ENCODE peak calls at places on chromosomes 16 and 17, in nine cellular contexts. One of them, this sample, is unnamed.
A peak's percentile ranks its signal among the peaks of the same experiment; 100 is the strongest.

GRCh38 chr16:49464093-49464492 is 90.5 kb downstream of the C16orf78 start:
- DNase-seq in RWPE1: no peak
- DNase-seq in kidney epithelial cell: no peak
- DNase-seq in progenitor cell of endocrine pancreas: no peak
- DNase-seq in AG09309: no peak
- DNase-seq in A549: no peak
- DNase-seq in transverse colon: no peak
- DNase-seq in CD8-positive, alpha-beta T cell: no peak
- DNase-seq in body of pancreas: no peak
- DNase-seq in this sample: no peak

GRCh38 chr17:2564876-2565275 is 28.6 kb upstream of the PAFAH1B1 start:
- DNase-seq in RWPE1: peak; percentile 77
- DNase-seq in body of pancreas: peak; percentile 19
- DNase-seq in progenitor cell of endocrine pancreas: no peak
- DNase-seq in AG09309: no peak
- DNase-seq in kidney epithelial cell: peak; percentile 26
- DNase-seq in transverse colon: peak; percentile 23
- DNase-seq in CD8-positive, alpha-beta T cell: no peak
- DNase-seq in A549: no peak
- DNase-seq in this sample: no peak

GRCh38 chr17:49260011-49260921 is 29.7 kb upstream of the PHOSPHO1 start:
- DNase-seq in RWPE1: peak; percentile 59
- DNase-seq in transverse colon: peak; percentile 52
- DNase-seq in AG09309: peak; percentile 61
- DNase-seq in kidney epithelial cell: peak; percentile 49
- DNase-seq in progenitor cell of endocrine pancreas: peak; percentile 13
- DNase-seq in CD8-positive, alpha-beta T cell: peak; percentile 51
- DNase-seq in body of pancreas: peak; percentile 62
- DNase-seq in A549: peak; percentile 85
- DNase-seq in this sample: peak; percentile 53

GRCh38 chr16:984106-984505 is 2.5 kb downstream of the SOX8 start:
- DNase-seq in progenitor cell of endocrine pancreas: no peak
- DNase-seq in RWPE1: no peak
- DNase-seq in CD8-positive, alpha-beta T cell: no peak
- DNase-seq in body of pancreas: no peak
- DNase-seq in transverse colon: no peak
- DNase-seq in A549: no peak
- DNase-seq in AG09309: no peak
- DNase-seq in kidney epithelial cell: no peak
- DNase-seq in this sample: no peak

GRCh38 chr17:42687707-42688275 is 5.5 kb downstream of the CNTNAP1 start:
- DNase-seq in kidney epithelial cell: no peak
- DNase-seq in A549: no peak
- DNase-seq in RWPE1: no peak
- DNase-seq in body of pancreas: no peak
- DNase-seq in CD8-positive, alpha-beta T cell: no peak
- DNase-seq in transverse colon: no peak
- DNase-seq in progenitor cell of endocrine pancreas: no peak
- DNase-seq in AG09309: no peak
- DNase-seq in this sample: no peak

GRCh38 chr16:87959391-87959968 is 8.2 kb downstream of the BANP start:
- DNase-seq in progenitor cell of endocrine pancreas: no peak
- DNase-seq in AG09309: no peak
- DNase-seq in kidney epithelial cell: no peak
- DNase-seq in CD8-positive, alpha-beta T cell: no peak
- DNase-seq in RWPE1: no peak
- DNase-seq in A549: no peak
- DNase-seq in body of pancreas: no peak
- DNase-seq in transverse colon: no peak
- DNase-seq in this sample: no peak

GRCh38 chr17:66833201-66833600 is 1.7 kb upstream of the CACNG5 start:
- DNase-seq in A549: no peak
- DNase-seq in body of pancreas: no peak
- DNase-seq in kidney epithelial cell: no peak
- DNase-seq in CD8-positive, alpha-beta T cell: no peak
- DNase-seq in progenitor cell of endocrine pancreas: no peak
- DNase-seq in RWPE1: no peak
- DNase-seq in AG09309: no peak
- DNase-seq in transverse colon: no peak
- DNase-seq in this sample: no peak

GRCh38 chr16:2016407-2016922 is 3.1 kb upstream of the NPW start:
- DNase-seq in body of pancreas: no peak
- DNase-seq in transverse colon: no peak
- DNase-seq in progenitor cell of endocrine pancreas: no peak
- DNase-seq in RWPE1: no peak
- DNase-seq in kidney epithelial cell: no peak
- DNase-seq in AG09309: no peak
- DNase-seq in CD8-positive, alpha-beta T cell: no peak
- DNase-seq in A549: no peak
- DNase-seq in this sample: no peak

GRCh38 chr17:49646391-49647255 is 31.3 kb downstream of the SPOP start:
- DNase-seq in AG09309: no peak
- DNase-seq in kidney epithelial cell: peak; percentile 59
- DNase-seq in body of pancreas: peak; percentile 10
- DNase-seq in transverse colon: peak; percentile 24
- DNase-seq in progenitor cell of endocrine pancreas: no peak
- DNase-seq in A549: no peak
- DNase-seq in RWPE1: peak; percentile 77
- DNase-seq in CD8-positive, alpha-beta T cell: no peak
- DNase-seq in this sample: no peak

GRCh38 chr17:78780335-78780734 is 1.7 kb downstream of the CYTH1 start:
- DNase-seq in AG09309: no peak
- DNase-seq in kidney epithelial cell: no peak
- DNase-seq in CD8-positive, alpha-beta T cell: no peak
- DNase-seq in A549: no peak
- DNase-seq in transverse colon: no peak
- DNase-seq in body of pancreas: no peak
- DNase-seq in progenitor cell of endocrine pancreas: no peak
- DNase-seq in RWPE1: no peak
- DNase-seq in this sample: no peak

GRCh38 chr17:11264183-11264871 is 23.3 kb downstream of the SHISA6 start:
- DNase-seq in body of pancreas: no peak
- DNase-seq in progenitor cell of endocrine pancreas: no peak
- DNase-seq in RWPE1: no peak
- DNase-seq in transverse colon: no peak
- DNase-seq in kidney epithelial cell: no peak
- DNase-seq in A549: peak; percentile 15
- DNase-seq in CD8-positive, alpha-beta T cell: no peak
- DNase-seq in AG09309: no peak
- DNase-seq in this sample: no peak

GRCh38 chr16:3595110-3595486 is 16.3 kb downstream of the SLX4 start:
- DNase-seq in A549: no peak
- DNase-seq in progenitor cell of endocrine pancreas: no peak
- DNase-seq in body of pancreas: no peak
- DNase-seq in RWPE1: no peak
- DNase-seq in AG09309: no peak
- DNase-seq in CD8-positive, alpha-beta T cell: no peak
- DNase-seq in kidney epithelial cell: no peak
- DNase-seq in transverse colon: no peak
- DNase-seq in this sample: no peak

GRCh38 chr17:7882068-7882467 is 6.5 kb upstream of the CHD3 start:
- DNase-seq in kidney epithelial cell: no peak
- DNase-seq in progenitor cell of endocrine pancreas: no peak
- DNase-seq in AG09309: no peak
- DNase-seq in body of pancreas: no peak
- DNase-seq in transverse colon: no peak
- DNase-seq in A549: no peak
- DNase-seq in RWPE1: no peak
- DNase-seq in CD8-positive, alpha-beta T cell: no peak
- DNase-seq in this sample: no peak

GRCh38 chr16:526181-527014 is 1.1 kb upstream of the CAPN15 start:
- DNase-seq in RWPE1: no peak
- DNase-seq in body of pancreas: peak; percentile 75
- DNase-seq in A549: no peak
- DNase-seq in AG09309: no peak
- DNase-seq in progenitor cell of endocrine pancreas: peak; percentile 35
- DNase-seq in CD8-positive, alpha-beta T cell: no peak
- DNase-seq in kidney epithelial cell: no peak
- DNase-seq in transverse colon: peak; percentile 43
- DNase-seq in this sample: no peak

GRCh38 chr16:53220585-53220984 is 165.8 kb downstream of the CHD9 start:
- DNase-seq in progenitor cell of endocrine pancreas: no peak
- DNase-seq in AG09309: peak; percentile 27
- DNase-seq in RWPE1: no peak
- DNase-seq in CD8-positive, alpha-beta T cell: no peak
- DNase-seq in kidney epithelial cell: no peak
- DNase-seq in A549: no peak
- DNase-seq in body of pancreas: no peak
- DNase-seq in transverse colon: no peak
- DNase-seq in this sample: no peak

GRCh38 chr17:79180358-79181005 is 105.9 kb downstream of the ENGASE start:
- DNase-seq in body of pancreas: no peak
- DNase-seq in kidney epithelial cell: no peak
- DNase-seq in transverse colon: no peak
- DNase-seq in progenitor cell of endocrine pancreas: no peak
- DNase-seq in CD8-positive, alpha-beta T cell: no peak
- DNase-seq in RWPE1: no peak
- DNase-seq in AG09309: no peak
- DNase-seq in A549: no peak
- DNase-seq in this sample: no peak

GRCh38 chr17:13749566-13750235 is 148.0 kb upstream of the HS3ST3A1 start:
- DNase-seq in kidney epithelial cell: no peak
- DNase-seq in AG09309: no peak
- DNase-seq in A549: no peak
- DNase-seq in body of pancreas: no peak
- DNase-seq in CD8-positive, alpha-beta T cell: no peak
- DNase-seq in transverse colon: no peak
- DNase-seq in RWPE1: no peak
- DNase-seq in progenitor cell of endocrine pancreas: no peak
- DNase-seq in this sample: no peak

GRCh38 chr16:53829186-53829747 is 125.3 kb downstream of the FTO start:
- DNase-seq in CD8-positive, alpha-beta T cell: no peak
- DNase-seq in AG09309: no peak
- DNase-seq in transverse colon: no peak
- DNase-seq in A549: no peak
- DNase-seq in body of pancreas: no peak
- DNase-seq in kidney epithelial cell: no peak
- DNase-seq in progenitor cell of endocrine pancreas: no peak
- DNase-seq in RWPE1: no peak
- DNase-seq in this sample: no peak

GRCh38 chr16:49020436-49020835 is 261.2 kb downstream of the CBLN1 start:
- DNase-seq in progenitor cell of endocrine pancreas: no peak
- DNase-seq in RWPE1: no peak
- DNase-seq in body of pancreas: no peak
- DNase-seq in CD8-positive, alpha-beta T cell: no peak
- DNase-seq in AG09309: no peak
- DNase-seq in A549: no peak
- DNase-seq in transverse colon: no peak
- DNase-seq in kidney epithelial cell: no peak
- DNase-seq in this sample: no peak

GRCh38 chr16:76226011-76226410 is 51.2 kb upstream of the CNTNAP4 start:
- DNase-seq in progenitor cell of endocrine pancreas: no peak
- DNase-seq in A549: no peak
- DNase-seq in RWPE1: no peak
- DNase-seq in AG09309: no peak
- DNase-seq in transverse colon: no peak
- DNase-seq in CD8-positive, alpha-beta T cell: no peak
- DNase-seq in body of pancreas: no peak
- DNase-seq in kidney epithelial cell: no peak
- DNase-seq in this sample: no peak

GRCh38 chr16:73161977-73162376 is 114.0 kb upstream of the ZFHX3 start:
- DNase-seq in transverse colon: no peak
- DNase-seq in RWPE1: no peak
- DNase-seq in progenitor cell of endocrine pancreas: no peak
- DNase-seq in kidney epithelial cell: no peak
- DNase-seq in AG09309: no peak
- DNase-seq in body of pancreas: no peak
- DNase-seq in A549: no peak
- DNase-seq in CD8-positive, alpha-beta T cell: no peak
- DNase-seq in this sample: no peak

GRCh38 chr17:57004944-57005579 is 27.1 kb downstream of the SCPEP1 start:
- DNase-seq in body of pancreas: no peak
- DNase-seq in progenitor cell of endocrine pancreas: no peak
- DNase-seq in CD8-positive, alpha-beta T cell: no peak
- DNase-seq in AG09309: no peak
- DNase-seq in A549: peak; percentile 31
- DNase-seq in transverse colon: peak; percentile 35
- DNase-seq in kidney epithelial cell: no peak
- DNase-seq in RWPE1: no peak
- DNase-seq in this sample: no peak
- TF ChIP-seq CTCF in body of pancreas: peak; percentile 14
- TF ChIP-seq CTCF in progenitor cell of endocrine pancreas: peak; percentile 36
- TF ChIP-seq CTCF in CD8-positive, alpha-beta T cell: no peak
- TF ChIP-seq CTCF in AG09309: peak; percentile 2
- TF ChIP-seq CTCF in A549: peak; percentile 28
- TF ChIP-seq CTCF in transverse colon: peak; percentile 50
- TF ChIP-seq CTCF in kidney epithelial cell: no peak
- TF ChIP-seq CTCF in RWPE1: peak; percentile 18
- TF ChIP-seq CTCF in this sample: no peak

GRCh38 chr16:4814542-4815173 is 12.2 kb upstream of the ROGDI start:
- DNase-seq in CD8-positive, alpha-beta T cell: no peak
- DNase-seq in AG09309: no peak
- DNase-seq in transverse colon: no peak
- DNase-seq in RWPE1: no peak
- DNase-seq in A549: no peak
- DNase-seq in kidney epithelial cell: no peak
- DNase-seq in progenitor cell of endocrine pancreas: no peak
- DNase-seq in body of pancreas: no peak
- DNase-seq in this sample: no peak
- TF ChIP-seq CTCF in CD8-positive, alpha-beta T cell: no peak
- TF ChIP-seq CTCF in AG09309: no peak
- TF ChIP-seq CTCF in transverse colon: no peak
- TF ChIP-seq CTCF in RWPE1: no peak
- TF ChIP-seq CTCF in A549: no peak
- TF ChIP-seq CTCF in kidney epithelial cell: no peak
- TF ChIP-seq CTCF in progenitor cell of endocrine pancreas: no peak
- TF ChIP-seq CTCF in body of pancreas: no peak
- TF ChIP-seq CTCF in this sample: no peak

GRCh38 chr17:36534881-36535668 is at the start of gene PIGW:
- DNase-seq in A549: peak; percentile 91
- DNase-seq in body of pancreas: peak; percentile 90
- DNase-seq in transverse colon: peak; percentile 93
- DNase-seq in RWPE1: peak; percentile 91
- DNase-seq in progenitor cell of endocrine pancreas: peak; percentile 77
- DNase-seq in AG09309: peak; percentile 25
- DNase-seq in kidney epithelial cell: peak; percentile 63
- DNase-seq in CD8-positive, alpha-beta T cell: peak; percentile 84
- DNase-seq in this sample: peak; percentile 88
- TF ChIP-seq CTCF in A549: no peak
- TF ChIP-seq CTCF in body of pancreas: no peak
- TF ChIP-seq CTCF in transverse colon: no peak
- TF ChIP-seq CTCF in RWPE1: no peak
- TF ChIP-seq CTCF in progenitor cell of endocrine pancreas: no peak
- TF ChIP-seq CTCF in AG09309: no peak
- TF ChIP-seq CTCF in kidney epithelial cell: no peak
- TF ChIP-seq CTCF in CD8-positive, alpha-beta T cell: no peak
- TF ChIP-seq CTCF in this sample: no peak

DNA sequence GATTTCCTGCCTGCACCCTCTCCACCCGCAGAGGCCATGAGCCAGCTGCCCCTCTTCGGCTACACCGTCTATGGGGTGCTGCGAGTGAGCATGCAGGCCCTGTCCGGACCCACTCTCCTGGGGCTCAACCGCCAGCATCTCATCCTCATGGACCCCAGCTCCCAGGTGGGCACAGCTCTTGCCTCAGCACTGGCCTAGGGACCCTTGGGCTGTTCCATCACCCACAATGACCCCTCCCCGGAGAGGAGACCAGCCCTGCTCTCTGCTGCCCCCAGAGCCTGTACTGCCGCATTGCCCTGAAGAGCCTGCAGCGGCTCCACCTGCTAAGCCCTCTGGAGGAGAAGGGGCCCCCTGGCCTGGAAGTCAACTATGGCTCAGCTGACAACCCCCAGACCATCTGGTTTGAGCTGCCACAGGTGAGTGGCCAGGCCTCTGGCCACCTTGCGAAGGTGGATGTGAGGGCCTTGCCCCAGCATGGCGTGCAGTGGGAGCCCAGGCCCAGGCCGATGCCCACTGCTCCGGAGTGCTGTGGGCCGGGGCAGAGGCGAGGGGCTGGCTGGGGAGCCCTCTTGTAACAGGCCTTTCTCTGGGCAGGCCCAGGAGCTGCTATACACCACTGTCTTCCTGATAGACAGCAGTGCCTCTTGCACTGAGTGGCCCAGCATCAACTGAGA is 7.3 kb upstream of the SMIM5 start:
- DNase-seq in body of pancreas: no peak
- DNase-seq in kidney epithelial cell: no peak
- DNase-seq in A549: peak; percentile 82
- DNase-seq in transverse colon: no peak
- DNase-seq in CD8-positive, alpha-beta T cell: no peak
- DNase-seq in RWPE1: peak; percentile 32
- DNase-seq in progenitor cell of endocrine pancreas: peak; percentile 54
- DNase-seq in AG09309: no peak
- DNase-seq in this sample: no peak
- TF ChIP-seq CTCF in body of pancreas: peak; percentile 35
- TF ChIP-seq CTCF in kidney epithelial cell: peak; percentile 85
- TF ChIP-seq CTCF in A549: peak; percentile 64
- TF ChIP-seq CTCF in transverse colon: peak; percentile 38
- TF ChIP-seq CTCF in CD8-positive, alpha-beta T cell: no peak
- TF ChIP-seq CTCF in RWPE1: peak; percentile 80
- TF ChIP-seq CTCF in progenitor cell of endocrine pancreas: peak; percentile 73
- TF ChIP-seq CTCF in AG09309: peak; percentile 75
- TF ChIP-seq CTCF in this sample: no peak

This sample was measured in activated B cell treated with CpG ODN at 0.5 μM for 24 hours.